ENCODE peak calls at places on chromosomes 11 and 22, in eight cellular contexts. Y is heart left ventricle, M is T-helper 9 cell, X is stomach, L is Panc1, C is NCI-H1092 treated with DMSO at 0.1 percent for 48 hours, I is progenitor cell of endocrine pancreas, Q is activated gamma-delta T cell treated with Interleukin-2 at 50 U/mL for 16 hours. U is an unnamed sample.

GRCh38 chr11:126007263-126007662 is 55.4 kb downstream of the CDON start:
- DNase-seq in Y (no peak), M (no peak), X (no peak), L (no peak), C (no peak), I (no peak), Q (no peak), U (peak)

GRCh38 chr11:46119352-46120216 is 1.7 kb downstream of the PHF21A start:
- DNase-seq in Y (peak), M (peak), X (peak), L (no peak), C (peak), I (peak), Q (peak), U (peak)

GRCh38 chr22:49433717-49434611 is 393.7 kb downstream of the BRD1 start:
- DNase-seq in Y (no peak), M (no peak), X (no peak), L (no peak), C (no peak), I (no peak), Q (no peak), U (no peak)

GRCh38 chr11:111435046-111435698 is 56.1 kb upstream of the POU2AF1 start:
- DNase-seq in Y (peak), M (no peak), X (no peak), L (no peak), C (peak), I (no peak), Q (no peak), U (no peak)

GRCh38 chr11:113618360-113618759 is 87.7 kb downstream of the TMPRSS5 start:
- DNase-seq in Y (no peak), M (no peak), X (no peak), L (no peak), C (no peak), I (no peak), Q (no peak), U (peak)

GRCh38 chr11:83557638-83558037 is 271.5 kb upstream of the CCDC90B start:
- DNase-seq in Y (no peak), M (no peak), X (no peak), L (no peak), C (no peak), I (no peak), Q (no peak), U (no peak)

GRCh38 chr11:99260696-99261095 is 239.9 kb downstream of the CNTN5 start:
- DNase-seq in Y (no peak), M (no peak), X (no peak), L (no peak), C (no peak), I (no peak), Q (no peak), U (peak)

GRCh38 chr22:23204541-23205157 is 24.3 kb downstream of the BCR start:
- DNase-seq in Y (peak), M (no peak), X (peak), L (no peak), C (peak), I (no peak), Q (no peak), U (no peak)

GRCh38 chr22:46997311-46997970 is 235.0 kb downstream of the TBC1D22A start:
- DNase-seq in Y (no peak), M (no peak), X (no peak), L (no peak), C (no peak), I (no peak), Q (no peak), U (no peak)

GRCh38 chr11:125348704-125349635 is 147.1 kb downstream of the FEZ1 start:
- DNase-seq in Y (no peak), M (peak), X (peak), L (peak), C (peak), I (peak), Q (peak), U (peak)

GRCh38 chr11:95418916-95419315 is 187.9 kb upstream of the SESN3 start:
- DNase-seq in Y (no peak), M (no peak), X (no peak), L (no peak), C (no peak), I (no peak), Q (no peak), U (no peak)